ENCODE peak calls at places on chromosomes 11 and 22, in four cellular contexts. N, P, G and I are unnamed samples. For H3K27me3, the result is how much of the 10 kb centered on the place peaks cover.

GRCh38 chr11:57802411-57802810 is 40.8 kb downstream of the CTNND1 start:
- DNase-seq in N (no peak), P (no peak), G (no peak), I (no peak)

GRCh38 chr11:91396243-91397133 is 828.1 kb upstream of the FAT3 start:
- DNase-seq in N (no peak), P (no peak), G (no peak), I (peak)

GRCh38 chr11:72624496-72625201 is 49.6 kb downstream of the PDE2A start:
- DNase-seq in N (no peak), P (no peak), G (no peak), I (no peak)

GRCh38 chr11:9817191-9817590 is 153.3 kb downstream of the SWAP70 start:
- DNase-seq in N (no peak), P (no peak), G (no peak), I (no peak)

GRCh38 chr11:120199613-120200012 is 11.2 kb upstream of the OAF start:
- DNase-seq in N (no peak), P (no peak), G (no peak), I (no peak)

GRCh38 chr22:43969021-43969878 is 14.0 kb downstream of the SAMM50 start:
- DNase-seq in N (no peak), P (no peak), G (no peak), I (no peak)

GRCh38 chr11:68036141-68036716 is 2.6 kb upstream of the TCIRG1 start:
- DNase-seq in N (no peak), P (no peak), G (no peak), I (no peak)

GRCh38 chr11:78420796-78421209 is 3.2 kb upstream of the GAB2 start:
- DNase-seq in N (no peak), P (peak), G (no peak), I (peak)

GRCh38 chr22:22935056-22935545 is 47.5 kb downstream of the IGLL5 start:
- DNase-seq in N (no peak), P (no peak), G (no peak), I (no peak)

GRCh38 chr11:66142370-66143263 is 72.5 kb downstream of the PACS1 start:
- DNase-seq in N (no peak), P (no peak), G (peak), I (no peak)

GRCh38 chr11:122853971-122854446 is 15.7 kb downstream of the CRTAM start:
- DNase-seq in N (peak), P (peak), G (peak), I (peak)

GRCh38 chr11:69339041-69339733 is 45.2 kb downstream of the MYEOV start:
- DNase-seq in N (no peak), P (no peak), G (no peak), I (no peak)

GRCh38 chr11:113532697-113533424 is 57.7 kb upstream of the DRD2 start:
- DNase-seq in N (peak), P (peak), G (peak), I (peak)
- H3K27me3 ChIP-seq in N (under half), P (under half), G (under half), I (under half)

GRCh38 chr11:8263109-8263768 is 439 bp downstream of the LMO1 start:
- DNase-seq in N (no peak), P (no peak), G (peak), I (no peak)
- H3K27me3 ChIP-seq in N (under half), P (under half), G (under half), I (half or more)

GRCh38 chr11:45348729-45349128 is 62.6 kb upstream of the SYT13 start:
- DNase-seq in N (no peak), P (no peak), G (no peak), I (no peak)
- H3K27me3 ChIP-seq in N (under half), P (under half), G (under half), I (under half)

GRCh38 chr22:26804315-26804714 is 146.9 kb downstream of the MIAT start:
- DNase-seq in N (no peak), P (no peak), G (no peak), I (no peak)
- H3K27me3 ChIP-seq in N (under half), P (under half), G (under half), I (under half)